ENCODE peak calls at places on chromosomes 6 and 20, in five cellular contexts. O is MG63, H is left lung, B is ELR, X is tibial artery. M is an unnamed sample.

GRCh38 chr20:41248371-41249024 is 69.0 kb downstream of the ZHX3 start:
- DNase-seq in O (no peak), H (no peak), B (peak; percentile 45), X (peak; percentile 54), M (no peak)

GRCh38 chr6:39844866-39845265 is 52.7 kb downstream of the DAAM2 start:
- DNase-seq in O (no peak), H (no peak), B (no peak), X (no peak), M (no peak)

GRCh38 chr20:6123650-6124014 is 802 bp upstream of the FERMT1 start:
- DNase-seq in O (no peak), H (no peak), B (no peak), X (no peak), M (no peak)

GRCh38 chr6:118787746-118788419 is 106.1 kb upstream of the ASF1A start:
- DNase-seq in O (peak; percentile 33), H (no peak), B (no peak), X (no peak), M (peak; percentile 12)

GRCh38 chr6:25882066-25882496 is 8.0 kb upstream of the SLC17A3 start:
- DNase-seq in O (peak; percentile 44), H (peak; percentile 83), B (no peak), X (no peak), M (peak; percentile 9)

GRCh38 chr20:63009988-63010769 is 3.4 kb upstream of the BHLHE23 start:
- DNase-seq in O (peak; percentile 72), H (peak; percentile 53), B (peak; percentile 27), X (no peak), M (peak; percentile 50)

GRCh38 chr6:112979830-112980229 is 632.7 kb downstream of the RFPL4B start:
- DNase-seq in O (no peak), H (no peak), B (peak; percentile 63), X (no peak), M (no peak)

GRCh38 chr6:34476462-34476861 is 10.6 kb downstream of the PACSIN1 start:
- DNase-seq in O (no peak), H (no peak), B (no peak), X (no peak), M (no peak)

GRCh38 chr6:142543576-142543975 is 241.8 kb downstream of the ADGRG6 start:
- DNase-seq in O (no peak), H (no peak), B (no peak), X (no peak), M (no peak)

GRCh38 chr20:33005132-33005566 is 916 bp upstream of the SUN5 start:
- DNase-seq in O (no peak), H (no peak), B (peak; percentile 19), X (no peak), M (no peak)

GRCh38 chr6:7051780-7052440 is 55.9 kb upstream of the RREB1 start:
- DNase-seq in O (peak; percentile 79), H (peak; percentile 92), B (peak; percentile 36), X (peak; percentile 30), M (peak; percentile 25)

GRCh38 chr6:6751615-6752014 is 163.1 kb downstream of the LY86 start:
- DNase-seq in O (no peak), H (no peak), B (no peak), X (peak; percentile 48), M (no peak)

GRCh38 chr6:33168202-33168601 is 24.1 kb downstream of the COL11A2 start:
- DNase-seq in O (no peak), H (no peak), B (no peak), X (no peak), M (no peak)

GRCh38 chr6:142416179-142416578 is 114.4 kb downstream of the ADGRG6 start:
- DNase-seq in O (peak; percentile 87), H (no peak), B (peak; percentile 97), X (no peak), M (no peak)

GRCh38 chr20:34708621-34709043 is 4.5 kb downstream of the TP53INP2 start:
- DNase-seq in O (no peak), H (peak; percentile 86), B (peak; percentile 66), X (peak; percentile 53), M (peak; percentile 29)

GRCh38 chr6:167399599-167399998 is 74.7 kb downstream of the TTLL2 start:
- DNase-seq in O (no peak), H (peak; percentile 28), B (no peak), X (no peak), M (no peak)

GRCh38 chr6:80223743-80224212 is 117.3 kb downstream of the BCKDHB start:
- DNase-seq in O (no peak), H (no peak), B (no peak), X (peak; percentile 54), M (no peak)

GRCh38 chr20:23096986-23097520 is 10.9 kb upstream of the CD93 start:
- DNase-seq in O (no peak), H (no peak), B (no peak), X (no peak), M (no peak)

GRCh38 chr6:43904311-43905123 is 134.5 kb downstream of the VEGFA start:
- DNase-seq in O (no peak), H (no peak), B (peak; percentile 69), X (no peak), M (no peak)

GRCh38 chr6:77853401-77853800 is 200.6 kb downstream of the MEI4 start:
- DNase-seq in O (no peak), H (no peak), B (no peak), X (no peak), M (no peak)

GRCh38 chr6:112144145-112144926 is 56.9 kb downstream of the FAM229B start:
- DNase-seq in O (no peak), H (no peak), B (peak; percentile 37), X (no peak), M (no peak)

GRCh38 chr6:40164345-40164755 is 230.1 kb upstream of the MOCS1 start:
- DNase-seq in O (peak; percentile 65), H (no peak), B (no peak), X (no peak), M (no peak)

GRCh38 chr6:107816818-107817217 is 7.3 kb downstream of the SCML4 start:
- DNase-seq in O (no peak), H (no peak), B (no peak), X (no peak), M (no peak)

GRCh38 chr6:33905081-33905609 is 101.3 kb upstream of the MLN start:
- DNase-seq in O (no peak), H (no peak), B (no peak), X (no peak), M (peak; percentile 34)

GRCh38 chr20:8853805-8854338 is 215.0 kb upstream of the PLCB4 start:
- DNase-seq in O (peak; percentile 8), H (no peak), B (peak; percentile 86), X (no peak), M (no peak)

GRCh38 chr6:7730852-7731251 is 5.0 kb downstream of the BMP6 start:
- DNase-seq in O (peak; percentile 79), H (no peak), B (peak; percentile 95), X (no peak), M (no peak)

GRCh38 chr20:41386502-41387427 is 20.1 kb upstream of the EMILIN3 start:
- DNase-seq in O (no peak), H (no peak), B (no peak), X (no peak), M (no peak)

GRCh38 chr20:41218466-41218865 is 81.1 kb downstream of the PLCG1 start:
- DNase-seq in O (peak; percentile 17), H (no peak), B (peak; percentile 18), X (no peak), M (no peak)

GRCh38 chr20:48750941-48751620 is 76.7 kb downstream of the PREX1 start:
- DNase-seq in O (no peak), H (peak; percentile 90), B (no peak), X (no peak), M (peak; percentile 49)

GRCh38 chr6:28978137-28978491 is 27.0 kb downstream of the ZNF311 start:
- DNase-seq in O (no peak), H (no peak), B (no peak), X (no peak), M (no peak)

GRCh38 chr20:35901678-35902544 is 52.4 kb downstream of the SCAND1 start:
- DNase-seq in O (peak; percentile 57), H (no peak), B (peak; percentile 96), X (no peak), M (no peak)

GRCh38 chr6:97702226-97702625 is 419.2 kb upstream of the MMS22L start:
- DNase-seq in O (no peak), H (no peak), B (no peak), X (no peak), M (no peak)

GRCh38 chr20:43983359-43983758 is 68.7 kb downstream of the TOX2 start:
- DNase-seq in O (no peak), H (no peak), B (peak; percentile 32), X (no peak), M (no peak)

GRCh38 chr6:145042559-145042958 is 692.8 kb downstream of the EPM2A start:
- DNase-seq in O (no peak), H (no peak), B (no peak), X (no peak), M (no peak)

GRCh38 chr20:15867899-15868298 is 705.3 kb downstream of the KIF16B start:
- DNase-seq in O (no peak), H (no peak), B (no peak), X (no peak), M (no peak)

GRCh38 chr20:52972190-52972937 is at the start of gene TSHZ2:
- DNase-seq in O (peak; percentile 9), H (peak; percentile 54), B (no peak), X (peak; percentile 75), M (peak; percentile 23)

GRCh38 chr6:153062516-153062915 is 60.0 kb upstream of the MTRF1L start:
- DNase-seq in O (no peak), H (no peak), B (no peak), X (no peak), M (no peak)

GRCh38 chr6:99492137-99492536 is 23.1 kb downstream of the USP45 start:
- DNase-seq in O (no peak), H (no peak), B (no peak), X (no peak), M (no peak)

GRCh38 chr20:64245746-64246595 is 9.6 kb upstream of the PCMTD2 start:
- DNase-seq in O (no peak), H (no peak), B (no peak), X (no peak), M (no peak)